ENCODE peak calls at places on chromosomes 1 and 21, in six cellular contexts. J is AG08395; W is NCI-H1930; H is effector CD4-positive, alpha-beta T cell; Z is CD8-positive, alpha-beta memory T cell; P is HFF-Myc. Q is an unnamed sample.

GRCh38 chr1:211637066-211637465 is 38.4 kb downstream of the NEK2 start:
- DNase-seq in J (no peak), W (no peak), H (no peak), Z (no peak), P (no peak), Q (no peak)

GRCh38 chr1:32285658-32286057 is 6.2 kb upstream of the HDAC1 start:
- DNase-seq in J (no peak), W (no peak), H (no peak), Z (no peak), P (no peak), Q (no peak)

GRCh38 chr1:159944623-159945455 is 574 bp downstream of the IGSF9 start:
- DNase-seq in J (no peak), W (no peak), H (no peak), Z (no peak), P (no peak), Q (no peak)

GRCh38 chr1:225114354-225114995 is 185.0 kb downstream of the DNAH14 start:
- DNase-seq in J (no peak), W (no peak), H (no peak), Z (no peak), P (no peak), Q (no peak)

GRCh38 chr21:15943009-15943666 is 213.4 kb downstream of the USP25 start:
- DNase-seq in J (no peak), W (no peak), H (no peak), Z (no peak), P (no peak), Q (no peak)

GRCh38 chr1:198933506-198933905 is 294.7 kb downstream of the PTPRC start:
- DNase-seq in J (no peak), W (peak; percentile 29), H (no peak), Z (no peak), P (no peak), Q (no peak)

GRCh38 chr1:25566730-25567341 is 23.4 kb downstream of the LDLRAP1 start:
- DNase-seq in J (peak; percentile 88), W (no peak), H (no peak), Z (peak; percentile 74), P (no peak), Q (no peak)

GRCh38 chr1:9593492-9594465 is 5.1 kb downstream of the TMEM201 start:
- DNase-seq in J (peak; percentile 74), W (no peak), H (no peak), Z (no peak), P (peak; percentile 68), Q (no peak)

GRCh38 chr1:224492015-224492414 is 57.4 kb upstream of the WDR26 start:
- DNase-seq in J (no peak), W (no peak), H (no peak), Z (no peak), P (no peak), Q (no peak)

GRCh38 chr21:32209580-32209979 is 69.3 kb downstream of the MIS18A start:
- DNase-seq in J (no peak), W (no peak), H (no peak), Z (no peak), P (no peak), Q (no peak)

GRCh38 chr1:229855999-229856650 is 210.9 kb upstream of the GALNT2 start:
- DNase-seq in J (peak; percentile 22), W (no peak), H (no peak), Z (peak; percentile 13), P (no peak), Q (no peak)

Q was measured in T-helper 22 cell.